ENCODE peak calls at places on chromosomes 1 and 21, in six cellular contexts. D is MV-4-11, W is GM12865, C is ELR, O is NCI-H2029 treated with DMSO at 0.1 percent for 48 hours, S is AML-193. F is an unnamed sample.

GRCh38 chr1:240946926-240947325 is 335.0 kb upstream of the GREM2 start:
- DNase-seq in D (peak), W (peak), C (peak), O (no peak), S (peak), F (no peak)

GRCh38 chr21:33362044-33362555 is 37.3 kb downstream of the IFNAR1 start:
- DNase-seq in D (peak), W (peak), C (no peak), O (peak), S (peak), F (peak)

GRCh38 chr1:3907031-3907534 is 7.0 kb upstream of the C1orf174 start:
- DNase-seq in D (no peak), W (peak), C (no peak), O (no peak), S (no peak), F (no peak)

GRCh38 chr21:25960423-25960822 is 210.1 kb downstream of the APP start:
- DNase-seq in D (no peak), W (no peak), C (no peak), O (no peak), S (no peak), F (no peak)

GRCh38 chr1:66705100-66705499 is 47.2 kb upstream of the DYNLT5 start:
- DNase-seq in D (no peak), W (no peak), C (peak), O (no peak), S (no peak), F (no peak)

GRCh38 chr1:202105571-202106339 is 17.0 kb upstream of the GPR37L1 start:
- DNase-seq in D (no peak), W (no peak), C (peak), O (peak), S (no peak), F (no peak)

GRCh38 chr1:244181867-244182266 is 130.8 kb downstream of the ZBTB18 start:
- DNase-seq in D (no peak), W (no peak), C (no peak), O (no peak), S (no peak), F (no peak)

GRCh38 chr21:37712204-37712934 is 203.9 kb downstream of the KCNJ6 start:
- DNase-seq in D (peak), W (peak), C (peak), O (peak), S (peak), F (peak)

GRCh38 chr21:25881524-25882376 is 147.0 kb downstream of the GABPA start:
- DNase-seq in D (peak), W (peak), C (peak), O (peak), S (peak), F (peak)

GRCh38 chr1:230465701-230466100 is 39.6 kb upstream of the PGBD5 start:
- DNase-seq in D (no peak), W (no peak), C (no peak), O (no peak), S (no peak), F (no peak)

GRCh38 chr1:116673935-116674630 is 6.5 kb upstream of the IGSF3 start:
- DNase-seq in D (no peak), W (no peak), C (no peak), O (no peak), S (no peak), F (no peak)

GRCh38 chr1:154627247-154628121 is 19.5 kb upstream of the ADAR start:
- DNase-seq in D (peak), W (peak), C (peak), O (peak), S (peak), F (peak)

GRCh38 chr1:24048205-24048869 is 63.6 kb downstream of the MYOM3 start:
- DNase-seq in D (no peak), W (no peak), C (peak), O (no peak), S (no peak), F (no peak)